ENCODE peak calls at places on chromosomes 2 and 18, in ten cellular contexts. S is sigmoid colon, V is B cell, H is coronary artery, X is dorsolateral prefrontal cortex, A is astrocyte of the spinal cord, I is osteocyte, J is SK-N-SH, L is AG10803, C is RWPE1. U is an unnamed sample.

GRCh38 chr2:190267302-190267701 is 52.3 kb downstream of the HIBCH start:
- DNase-seq in X (no peak), H (no peak), I (no peak), J (no peak), L (peak), C (peak), V (no peak), A (peak), S (no peak), U (no peak)

GRCh38 chr18:12742453-12742852 is 39.6 kb downstream of the PSMG2 start:
- DNase-seq in S (no peak), J (no peak), V (no peak), X (no peak), A (peak), I (no peak), L (peak), C (peak), H (no peak), U (no peak)

GRCh38 chr2:183244300-183244849 is 120.1 kb downstream of the NUP35 start:
- DNase-seq in J (no peak), I (no peak), A (no peak), V (no peak), X (no peak), C (no peak), L (no peak), H (no peak), S (no peak), U (no peak)

GRCh38 chr2:127659408-127660290 is 13.7 kb downstream of the GPR17 start:
- DNase-seq in I (no peak), A (no peak), C (no peak), S (peak), H (no peak), V (no peak), J (no peak), X (peak), L (no peak), U (no peak)

GRCh38 chr2:62785810-62786593 is 80.5 kb downstream of the EHBP1 start:
- DNase-seq in S (no peak), J (no peak), A (peak), C (peak), I (no peak), X (no peak), V (no peak), L (peak), H (no peak), U (no peak)

GRCh38 chr2:190123956-190124355 is 61.4 kb upstream of the MSTN start:
- DNase-seq in S (no peak), X (no peak), C (no peak), A (peak), V (no peak), J (no peak), I (no peak), H (no peak), L (peak), U (no peak)

GRCh38 chr2:60966465-60967405 is 50.8 kb upstream of the PEX13 start:
- DNase-seq in V (peak), A (no peak), X (no peak), S (no peak), L (no peak), H (no peak), I (no peak), C (no peak), J (no peak), U (peak)

GRCh38 chr2:223944166-223944703 is 900 bp downstream of the WDFY1 start:
- DNase-seq in A (peak), C (peak), X (no peak), J (peak), S (peak), L (no peak), H (no peak), I (no peak), V (peak), U (peak)

GRCh38 chr2:200490001-200490400 is 19.9 kb downstream of the KCTD18 start:
- DNase-seq in J (no peak), A (no peak), C (no peak), S (no peak), H (no peak), L (no peak), V (no peak), X (no peak), I (no peak), U (no peak)

GRCh38 chr2:173947131-173947530 is 18.0 kb downstream of the SP3 start:
- DNase-seq in A (no peak), L (no peak), C (no peak), S (no peak), I (no peak), V (no peak), X (no peak), J (no peak), H (no peak), U (no peak)

GRCh38 chr2:214679736-214680135 is 129.7 kb downstream of the BARD1 start:
- DNase-seq in A (no peak), H (no peak), S (no peak), J (no peak), V (no peak), C (no peak), I (no peak), X (no peak), L (no peak), U (no peak)

GRCh38 chr18:37422116-37422515 is 143.5 kb downstream of the CELF4 start:
- DNase-seq in A (no peak), I (no peak), H (no peak), L (no peak), X (no peak), C (no peak), S (no peak), V (no peak), J (peak), U (no peak)

GRCh38 chr2:108349571-108349928 is 28.2 kb upstream of the SULT1C4 start:
- DNase-seq in C (no peak), S (no peak), J (no peak), A (no peak), X (no peak), I (no peak), H (no peak), L (no peak), V (no peak), U (no peak)

GRCh38 chr2:54675738-54676137 is 47.7 kb upstream of the EML6 start:
- DNase-seq in X (no peak), J (no peak), H (no peak), A (no peak), V (no peak), S (no peak), I (peak), L (no peak), C (no peak), U (no peak)

GRCh38 chr2:211132586-211132985 is 576.2 kb downstream of the CPS1 start:
- DNase-seq in A (peak), L (no peak), S (no peak), X (no peak), V (no peak), C (peak), I (no peak), J (no peak), H (no peak), U (no peak)

GRCh38 chr2:176552456-176553135 is 283.4 kb downstream of the MTX2 start:
- DNase-seq in H (no peak), J (no peak), V (no peak), X (no peak), C (no peak), I (no peak), S (no peak), A (peak), L (peak), U (no peak)

GRCh38 chr2:129906861-129907235 is 72.6 kb upstream of the RAB6C start:
- DNase-seq in H (peak), V (no peak), S (no peak), J (peak), A (no peak), X (no peak), I (no peak), C (no peak), L (no peak), U (no peak)

GRCh38 chr2:102795641-102796040 is 33.8 kb downstream of the TMEM182 start:
- DNase-seq in C (no peak), X (no peak), J (no peak), A (no peak), S (no peak), I (no peak), L (no peak), V (no peak), H (no peak), U (no peak)

GRCh38 chr2:43937269-43937820 is 58.4 kb downstream of the LRPPRC start:
- DNase-seq in L (no peak), A (no peak), V (no peak), H (no peak), I (no peak), J (no peak), S (no peak), X (no peak), C (no peak), U (no peak)

DNA sequence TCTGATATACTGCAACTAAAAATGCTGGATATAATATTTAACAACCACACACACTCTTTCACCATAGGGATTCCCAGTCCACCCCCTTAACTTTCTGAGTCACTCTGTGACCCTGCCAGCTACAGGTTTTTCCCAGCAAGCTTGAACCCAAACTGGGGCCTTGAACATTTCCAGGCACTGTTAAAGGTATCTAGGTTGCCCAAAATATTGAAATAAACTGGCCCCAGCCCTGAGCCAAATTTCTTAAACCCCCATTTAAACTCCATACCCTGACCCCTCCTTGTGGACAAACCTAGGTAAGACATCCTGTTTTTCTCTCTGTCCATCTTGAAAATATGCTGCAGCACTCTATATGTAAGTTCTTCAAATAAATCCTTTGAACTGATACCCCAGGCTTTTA is 19.7 kb upstream of the DCTN1 start:
- DNase-seq in I (no peak), V (peak), H (no peak), A (peak), X (no peak), S (no peak), L (peak), C (peak), J (peak), U (peak)
- TF ChIP-seq CTCF in I (peak), V (peak), H (no peak), A (peak), X (peak), S (peak), L (peak), C (peak), J (peak), U (no peak)

GRCh38 chr2:65129276-65129612 is 662 bp downstream of the RAB1A start:
- DNase-seq in C (no peak), J (no peak), L (no peak), S (no peak), H (no peak), A (no peak), V (no peak), I (no peak), X (no peak), U (no peak)

GRCh38 chr2:65133626-65134025 is 3.7 kb upstream of the RAB1A start:
- DNase-seq in A (no peak), V (no peak), J (no peak), C (no peak), X (no peak), I (no peak), L (no peak), S (no peak), H (no peak), U (no peak)

GRCh38 chr2:65128297-65129190 is 1.4 kb downstream of the RAB1A start:
- DNase-seq in V (no peak), I (no peak), L (peak), A (peak), H (no peak), S (no peak), J (no peak), X (no peak), C (no peak), U (no peak)

GRCh38 chr2:65130440-65131175 is 702 bp upstream of the RAB1A start:
- DNase-seq in H (no peak), C (no peak), A (no peak), J (no peak), X (no peak), I (no peak), V (no peak), S (no peak), L (no peak), U (no peak)

DNA sequence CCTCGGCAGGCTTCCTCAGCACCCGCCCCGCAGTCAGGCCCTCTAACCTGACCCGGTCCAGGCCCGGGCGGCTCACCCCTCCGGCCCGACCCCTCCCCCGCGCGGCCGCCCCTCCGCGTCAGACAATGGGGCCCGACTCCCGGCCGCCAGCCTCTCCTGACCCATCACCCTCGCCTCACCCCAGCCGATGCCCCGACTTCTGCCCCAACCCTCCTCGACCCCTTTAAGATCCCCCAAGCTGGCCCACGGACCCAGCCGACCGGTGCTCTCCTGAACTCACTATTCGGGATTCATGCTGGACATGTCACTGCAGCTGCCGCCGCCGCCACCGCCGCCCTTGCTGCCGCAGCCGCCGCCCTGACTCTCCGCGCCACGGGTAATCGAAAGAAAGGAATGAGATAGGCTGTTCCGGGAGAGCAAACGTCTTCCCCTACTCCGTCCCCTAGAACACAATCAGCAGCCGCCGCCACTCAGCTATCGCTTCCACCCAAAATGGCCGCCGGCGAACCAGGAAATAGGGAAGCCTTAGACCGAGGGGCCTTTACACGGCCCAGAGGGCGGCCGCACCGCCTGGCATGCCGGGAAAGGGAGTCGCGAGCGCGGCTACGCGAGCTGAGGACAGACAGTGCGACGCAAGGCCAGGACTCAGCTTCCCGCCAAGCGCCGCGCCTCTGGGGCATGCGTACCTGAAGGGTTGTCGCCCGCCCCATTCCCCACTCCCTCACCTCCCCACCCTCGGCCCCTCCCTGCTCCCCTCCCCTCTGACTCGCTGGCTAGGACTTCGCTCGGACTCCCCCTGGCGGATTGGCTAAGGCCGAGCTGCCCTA is at the start of gene RAB1A:
- DNase-seq in S (peak), V (peak), I (peak), L (peak), H (peak), J (peak), C (peak), X (peak), A (peak), U (peak)
- TF ChIP-seq CTCF in S (peak), V (no peak), I (peak), L (peak), H (no peak), J (peak), C (peak), X (peak), A (peak), U (peak)

GRCh38 chr2:155708052-155708451 is 624.5 kb downstream of the NR4A2 start:
- DNase-seq in J (no peak), L (no peak), H (no peak), C (no peak), S (no peak), X (no peak), A (no peak), I (no peak), V (no peak), U (no peak)
- TF ChIP-seq CTCF in J (no peak), L (no peak), H (no peak), C (no peak), S (no peak), X (peak), A (no peak), I (no peak), V (no peak), U (no peak)

GRCh38 chr2:222672068-222672401 is 577 bp downstream of the MOGAT1 start:
- DNase-seq in S (no peak), L (no peak), A (no peak), I (no peak), J (no peak), H (no peak), C (no peak), X (no peak), V (no peak), U (no peak)

GRCh38 chr2:222669353-222669752 is 2.1 kb upstream of the MOGAT1 start:
- DNase-seq in V (no peak), A (no peak), I (no peak), X (no peak), C (no peak), J (no peak), S (no peak), L (no peak), H (no peak), U (no peak)

GRCh38 chr2:222673273-222673672 is 1.8 kb downstream of the MOGAT1 start:
- DNase-seq in L (no peak), S (no peak), J (no peak), V (no peak), A (no peak), H (no peak), I (no peak), X (no peak), C (no peak), U (no peak)

GRCh38 chr2:222670191-222671038 is 1.0 kb upstream of the MOGAT1 start:
- DNase-seq in C (no peak), I (no peak), S (no peak), V (no peak), J (no peak), H (no peak), A (no peak), X (no peak), L (no peak), U (no peak)

DNA sequence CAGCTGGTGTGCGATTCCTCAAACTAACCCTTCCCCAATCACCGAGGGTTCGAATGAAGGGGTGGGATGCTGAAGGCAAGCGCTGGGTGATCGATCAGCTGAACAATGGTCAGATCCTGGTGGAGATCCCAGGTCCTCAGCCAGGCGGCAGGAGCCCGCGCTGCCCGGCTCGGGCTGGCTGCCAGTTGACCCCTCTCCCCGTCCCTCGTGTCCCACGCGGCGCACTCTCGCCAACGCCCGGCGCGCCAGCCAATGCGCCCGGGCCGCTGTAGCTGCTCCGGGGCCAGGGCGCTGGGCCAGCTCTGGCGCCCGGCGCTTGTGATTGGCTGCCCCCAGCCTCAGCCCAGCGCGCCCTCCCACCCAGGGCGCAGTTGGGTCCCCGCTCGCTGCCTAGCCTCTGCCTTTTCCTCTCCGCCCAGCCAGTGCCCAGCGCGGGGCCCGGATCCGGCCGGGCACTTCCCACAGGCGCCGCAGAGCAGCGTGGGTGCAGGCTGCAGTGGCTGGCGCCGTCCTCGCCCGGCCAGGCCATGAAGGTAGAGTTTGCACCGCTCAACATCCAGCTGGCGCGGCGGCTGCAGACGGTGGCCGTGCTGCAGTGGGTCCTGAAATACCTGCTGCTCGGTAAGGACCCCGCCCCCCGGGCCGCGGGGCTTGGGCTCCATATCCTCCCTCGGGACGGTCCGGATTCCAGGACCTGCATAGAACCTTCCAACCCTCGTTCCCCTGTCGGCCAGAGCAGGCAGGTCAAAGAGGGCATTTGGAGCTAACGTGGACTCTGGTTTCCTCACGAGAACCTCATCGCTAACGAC is at the start of gene MOGAT1:
- DNase-seq in J (peak), V (peak), I (no peak), A (peak), X (no peak), S (no peak), L (no peak), H (no peak), C (no peak), U (peak)
- TF ChIP-seq CTCF in J (no peak), V (no peak), I (peak), A (no peak), X (no peak), S (no peak), L (peak), H (no peak), C (no peak), U (no peak)

GRCh38 chr2:27024812-27025211 is 8.0 kb upstream of the TMEM214 start:
- DNase-seq in X (no peak), L (no peak), J (peak), V (no peak), A (no peak), I (no peak), C (no peak), S (no peak), H (no peak), U (no peak)

GRCh38 chr2:27025281-27025800 is 7.4 kb upstream of the TMEM214 start:
- DNase-seq in V (no peak), C (no peak), H (no peak), I (no peak), L (no peak), A (no peak), S (no peak), J (no peak), X (no peak), U (no peak)

GRCh38 chr2:27025861-27026851 is 6.6 kb upstream of the TMEM214 start:
- DNase-seq in C (no peak), X (no peak), H (no peak), I (no peak), A (no peak), V (no peak), L (no peak), J (no peak), S (no peak), U (no peak)

GRCh38 chr2:27023740-27024139 is 9.0 kb upstream of the TMEM214 start:
- DNase-seq in V (no peak), S (no peak), H (no peak), A (no peak), I (no peak), C (no peak), L (no peak), X (no peak), J (no peak), U (no peak)

GRCh38 chr2:27024188-27024587 is 8.6 kb upstream of the TMEM214 start:
- DNase-seq in V (no peak), L (no peak), S (no peak), I (no peak), X (no peak), A (no peak), C (no peak), J (peak), H (no peak), U (no peak)
- TF ChIP-seq CTCF in V (no peak), L (peak), S (no peak), I (no peak), X (no peak), A (peak), C (no peak), J (peak), H (no peak), U (no peak)

U was measured in GM13976.